ENCODE peak calls at places on chromosomes 5 and 9, in ten cellular contexts. R, Y, X, J, P, B, H, W, E and K are unnamed samples.

GRCh38 chr5:77869115-77869798 is 93.1 kb upstream of the TBCA start:
- DNase-seq in R (no peak), Y (no peak), X (no peak), J (no peak), P (no peak), B (no peak), H (no peak), W (no peak), E (no peak), K (no peak)

GRCh38 chr5:76106149-76106548 is 23.0 kb downstream of the SV2C start:
- DNase-seq in R (no peak), Y (no peak), X (no peak), J (no peak), P (no peak), B (no peak), H (no peak), W (no peak), E (no peak), K (no peak)

GRCh38 chr5:78008356-78008967 is 232.3 kb upstream of the TBCA start:
- DNase-seq in R (no peak), Y (peak; percentile 25), X (no peak), J (peak; percentile 68), P (no peak), B (no peak), H (no peak), W (peak; percentile 55), E (no peak), K (no peak)

GRCh38 chr5:154444559-154445421 is 1.0 kb upstream of the SAP30L start:
- DNase-seq in R (no peak), Y (peak; percentile 16), X (peak; percentile 17), J (peak; percentile 59), P (peak; percentile 26), B (no peak), H (peak; percentile 17), W (peak; percentile 62), E (no peak), K (no peak)

GRCh38 chr5:175354961-175355360 is 89.0 kb downstream of the DRD1 start:
- DNase-seq in R (no peak), Y (no peak), X (no peak), J (no peak), P (no peak), B (no peak), H (no peak), W (no peak), E (no peak), K (no peak)

GRCh38 chr5:153211052-153211451 is 279.4 kb upstream of the GRIA1 start:
- DNase-seq in R (no peak), Y (no peak), X (no peak), J (peak; percentile 76), P (no peak), B (no peak), H (no peak), W (no peak), E (no peak), K (no peak)

GRCh38 chr9:38227656-38228055 is 158.6 kb upstream of the SHB start:
- DNase-seq in R (no peak), Y (no peak), X (no peak), J (peak; percentile 43), P (peak; percentile 14), B (no peak), H (no peak), W (no peak), E (no peak), K (no peak)

GRCh38 chr5:178392998-178393397 is 160.4 kb upstream of the PHYKPL start:
- DNase-seq in R (no peak), Y (no peak), X (no peak), J (no peak), P (no peak), B (no peak), H (no peak), W (no peak), E (no peak), K (no peak)

GRCh38 chr5:151155149-151155776 is 2.3 kb downstream of the ANXA6 start:
- DNase-seq in R (no peak), Y (no peak), X (no peak), J (no peak), P (no peak), B (no peak), H (no peak), W (no peak), E (peak; percentile 53), K (no peak)

GRCh38 chr9:37596504-37596903 is 4.1 kb upstream of the TOMM5 start:
- DNase-seq in R (no peak), Y (no peak), X (no peak), J (no peak), P (no peak), B (no peak), H (no peak), W (peak; percentile 30), E (no peak), K (no peak)

GRCh38 chr5:127508644-127509373 is 8.6 kb upstream of the PRRC1 start:
- DNase-seq in R (no peak), Y (peak; percentile 54), X (no peak), J (no peak), P (no peak), B (no peak), H (no peak), W (no peak), E (no peak), K (no peak)

GRCh38 chr9:90310523-90310879 is 332.1 kb downstream of the DIRAS2 start:
- DNase-seq in R (no peak), Y (no peak), X (no peak), J (no peak), P (no peak), B (no peak), H (no peak), W (no peak), E (no peak), K (no peak)
- H3K27ac ChIP-seq in R (no peak overlapping the region), Y (no peak overlapping the region), X (no peak overlapping the region), J (no peak overlapping the region), P (no peak overlapping the region), B (no peak overlapping the region), H (no peak overlapping the region), W (no peak overlapping the region), E (no peak overlapping the region), K (no peak overlapping the region)

GRCh38 chr5:64654184-64654938 is 35.9 kb upstream of the SHISAL2B start:
- DNase-seq in R (no peak), Y (no peak), X (no peak), J (no peak), P (no peak), B (no peak), H (no peak), W (no peak), E (no peak), K (no peak)
- H3K27ac ChIP-seq in R (no peak overlapping the region), Y (no peak overlapping the region), X (no peak overlapping the region), J (no peak overlapping the region), P (no peak overlapping the region), B (no peak overlapping the region), H (no peak overlapping the region), W (no peak overlapping the region), E (no peak overlapping the region), K (no peak overlapping the region)

DNA sequence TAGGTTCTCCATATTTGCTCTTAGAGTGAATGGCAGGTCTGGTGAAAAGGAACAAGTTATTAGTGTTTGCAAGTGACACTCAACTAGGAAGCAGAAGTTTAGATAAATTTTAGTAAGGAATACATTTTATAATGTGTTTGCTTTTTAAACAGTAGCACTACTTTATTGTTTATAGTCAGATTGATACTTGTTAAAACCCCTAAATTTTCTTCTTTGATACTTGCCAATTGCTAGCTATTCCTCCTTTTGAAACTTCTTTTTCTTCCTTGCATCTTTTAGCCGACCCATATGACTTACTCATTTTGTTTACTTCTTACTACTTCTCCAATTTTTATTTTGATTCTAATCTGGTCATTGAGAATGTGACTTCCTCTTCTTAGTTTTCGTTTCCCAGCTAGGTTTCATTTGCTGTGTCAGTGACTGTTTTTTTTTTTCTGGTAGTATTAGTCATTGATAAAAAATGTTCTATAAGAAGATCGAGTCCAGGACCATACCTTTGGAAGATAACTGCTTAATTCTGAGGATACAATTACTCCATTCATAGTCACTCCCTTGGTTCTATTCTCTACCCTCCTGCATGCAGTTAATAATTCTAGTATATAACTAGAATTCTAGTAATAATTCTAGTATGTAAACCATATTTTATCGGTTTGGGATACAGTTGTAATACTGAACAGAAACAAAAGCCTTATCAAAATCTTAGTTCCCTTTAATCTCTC is 2.7 kb upstream of the RICTOR start:
- DNase-seq in R (no peak), Y (no peak), X (no peak), J (no peak), P (no peak), B (no peak), H (no peak), W (peak; percentile 55), E (no peak), K (no peak)
- H3K27ac ChIP-seq in R (peak overlapping the region; percentile 41), Y (peak overlapping the region; percentile 17), X (peak overlapping the region; percentile 99), J (no peak overlapping the region), P (peak overlapping the region; percentile 96), B (peak overlapping the region; percentile 93), H (peak overlapping the region; percentile 73), W (no peak overlapping the region), E (no peak overlapping the region), K (peak overlapping the region; percentile 3)

GRCh38 chr9:111597852-111598729 is 1.4 kb downstream of the PTGR1 start:
- DNase-seq in R (no peak), Y (peak; percentile 79), X (peak; percentile 73), J (peak; percentile 80), P (peak; percentile 73), B (peak; percentile 72), H (peak; percentile 32), W (peak; percentile 79), E (peak; percentile 38), K (peak; percentile 52)
- H3K27ac ChIP-seq in R (no peak overlapping the region), Y (peak overlapping the region; percentile 76), X (peak overlapping the region; percentile 86), J (no peak overlapping the region), P (peak overlapping the region; percentile 100), B (peak overlapping the region; percentile 74), H (peak overlapping the region; percentile 88), W (peak overlapping the region; percentile 87), E (no peak overlapping the region), K (no peak overlapping the region)

GRCh38 chr5:36535837-36536236 is 70.6 kb upstream of the SLC1A3 start:
- DNase-seq in R (no peak), Y (no peak), X (no peak), J (no peak), P (no peak), B (no peak), H (no peak), W (no peak), E (no peak), K (no peak)
- H3K27ac ChIP-seq in R (peak overlapping the region; percentile 67), Y (no peak overlapping the region), X (no peak overlapping the region), J (no peak overlapping the region), P (no peak overlapping the region), B (no peak overlapping the region), H (no peak overlapping the region), W (no peak overlapping the region), E (no peak overlapping the region), K (peak overlapping the region; percentile 59)

GRCh38 chr5:53405396-53405795 is 75.0 kb upstream of the FST start:
- DNase-seq in R (no peak), Y (no peak), X (no peak), J (no peak), P (no peak), B (no peak), H (no peak), W (no peak), E (no peak), K (no peak)
- H3K27ac ChIP-seq in R (no peak overlapping the region), Y (no peak overlapping the region), X (no peak overlapping the region), J (no peak overlapping the region), P (no peak overlapping the region), B (no peak overlapping the region), H (no peak overlapping the region), W (no peak overlapping the region), E (no peak overlapping the region), K (no peak overlapping the region)

GRCh38 chr9:35945341-35946018 is 12.5 kb downstream of the OR2S2 start:
- DNase-seq in R (peak; percentile 11), Y (peak; percentile 84), X (peak; percentile 88), J (peak; percentile 84), P (peak; percentile 52), B (peak; percentile 86), H (peak; percentile 86), W (peak; percentile 73), E (peak; percentile 40), K (peak; percentile 83)
- H3K27ac ChIP-seq in R (no peak overlapping the region), Y (no peak overlapping the region), X (peak overlapping the region; percentile 35), J (no peak overlapping the region), P (no peak overlapping the region), B (peak overlapping the region; percentile 6), H (peak overlapping the region; percentile 23), W (peak overlapping the region; percentile 20), E (no peak overlapping the region), K (peak overlapping the region; percentile 80)